ENCODE peak calls at places on chromosomes 11 and 22, in ten cellular contexts. One of them, this sample, is unnamed.

GRCh38 chr11:11987503-11988022 is 20.9 kb downstream of the DKK3 start:
- DNase-seq in activated B cell treated with CpG ODN at 0.5 μM for 24 hours: no peak
- DNase-seq in A549: no peak
- DNase-seq in lower leg skin: peak; percentile 45
- DNase-seq in glomerular endothelial cell: no peak
- DNase-seq in stimulated activated CD4-positive, alpha-beta T cell treated with anti-CD3 and anti-CD28 coated beads, Interleukin-2, amount 100 ng/mL, for 48 hours: no peak
- DNase-seq in SHP77: no peak
- DNase-seq in ELR: peak; percentile 81
- DNase-seq in brain microvascular endothelial cell: peak; percentile 56
- DNase-seq in B cell: no peak
- DNase-seq in this sample: no peak

GRCh38 chr22:36486619-36487384 is 5.4 kb upstream of the TXN2 start:
- DNase-seq in brain microvascular endothelial cell: peak; percentile 57
- DNase-seq in stimulated activated CD4-positive, alpha-beta T cell treated with anti-CD3 and anti-CD28 coated beads, Interleukin-2, amount 100 ng/mL, for 48 hours: peak; percentile 55
- DNase-seq in A549: no peak
- DNase-seq in activated B cell treated with CpG ODN at 0.5 μM for 24 hours: no peak
- DNase-seq in ELR: peak; percentile 78
- DNase-seq in lower leg skin: no peak
- DNase-seq in B cell: peak; percentile 63
- DNase-seq in glomerular endothelial cell: no peak
- DNase-seq in SHP77: peak; percentile 31
- DNase-seq in this sample: no peak

GRCh38 chr11:130156108-130157022 is 3.2 kb upstream of the ST14 start:
- DNase-seq in lower leg skin: no peak
- DNase-seq in stimulated activated CD4-positive, alpha-beta T cell treated with anti-CD3 and anti-CD28 coated beads, Interleukin-2, amount 100 ng/mL, for 48 hours: no peak
- DNase-seq in A549: peak; percentile 28
- DNase-seq in brain microvascular endothelial cell: peak; percentile 69
- DNase-seq in B cell: no peak
- DNase-seq in activated B cell treated with CpG ODN at 0.5 μM for 24 hours: no peak
- DNase-seq in ELR: peak; percentile 29
- DNase-seq in glomerular endothelial cell: no peak
- DNase-seq in SHP77: no peak
- DNase-seq in this sample: no peak

GRCh38 chr11:92556435-92556834 is 331.8 kb downstream of the FAT3 start:
- DNase-seq in glomerular endothelial cell: no peak
- DNase-seq in activated B cell treated with CpG ODN at 0.5 μM for 24 hours: no peak
- DNase-seq in B cell: no peak
- DNase-seq in SHP77: no peak
- DNase-seq in A549: no peak
- DNase-seq in stimulated activated CD4-positive, alpha-beta T cell treated with anti-CD3 and anti-CD28 coated beads, Interleukin-2, amount 100 ng/mL, for 48 hours: no peak
- DNase-seq in lower leg skin: no peak
- DNase-seq in brain microvascular endothelial cell: peak; percentile 20
- DNase-seq in ELR: peak; percentile 3
- DNase-seq in this sample: no peak

GRCh38 chr11:64769283-64769682 is 9.1 kb downstream of the SF1 start:
- DNase-seq in activated B cell treated with CpG ODN at 0.5 μM for 24 hours: no peak
- DNase-seq in SHP77: no peak
- DNase-seq in brain microvascular endothelial cell: no peak
- DNase-seq in B cell: peak; percentile 9
- DNase-seq in ELR: no peak
- DNase-seq in stimulated activated CD4-positive, alpha-beta T cell treated with anti-CD3 and anti-CD28 coated beads, Interleukin-2, amount 100 ng/mL, for 48 hours: no peak
- DNase-seq in A549: no peak
- DNase-seq in lower leg skin: no peak
- DNase-seq in glomerular endothelial cell: no peak
- DNase-seq in this sample: no peak

GRCh38 chr11:64130618-64131017 is 35.3 kb downstream of the MACROD1 start:
- DNase-seq in brain microvascular endothelial cell: no peak
- DNase-seq in B cell: no peak
- DNase-seq in ELR: no peak
- DNase-seq in glomerular endothelial cell: no peak
- DNase-seq in A549: no peak
- DNase-seq in lower leg skin: no peak
- DNase-seq in activated B cell treated with CpG ODN at 0.5 μM for 24 hours: no peak
- DNase-seq in SHP77: no peak
- DNase-seq in stimulated activated CD4-positive, alpha-beta T cell treated with anti-CD3 and anti-CD28 coated beads, Interleukin-2, amount 100 ng/mL, for 48 hours: no peak
- DNase-seq in this sample: no peak

GRCh38 chr22:29524440-29525191 is 28.9 kb downstream of the THOC5 start:
- DNase-seq in B cell: peak; percentile 66
- DNase-seq in lower leg skin: no peak
- DNase-seq in stimulated activated CD4-positive, alpha-beta T cell treated with anti-CD3 and anti-CD28 coated beads, Interleukin-2, amount 100 ng/mL, for 48 hours: no peak
- DNase-seq in glomerular endothelial cell: no peak
- DNase-seq in activated B cell treated with CpG ODN at 0.5 μM for 24 hours: peak; percentile 33
- DNase-seq in brain microvascular endothelial cell: peak; percentile 12
- DNase-seq in A549: peak; percentile 28
- DNase-seq in ELR: peak; percentile 51
- DNase-seq in SHP77: peak; percentile 24
- DNase-seq in this sample: no peak

GRCh38 chr22:46574993-46575914 is 37.8 kb upstream of the CELSR1 start:
- DNase-seq in stimulated activated CD4-positive, alpha-beta T cell treated with anti-CD3 and anti-CD28 coated beads, Interleukin-2, amount 100 ng/mL, for 48 hours: no peak
- DNase-seq in A549: peak; percentile 32
- DNase-seq in glomerular endothelial cell: no peak
- DNase-seq in activated B cell treated with CpG ODN at 0.5 μM for 24 hours: no peak
- DNase-seq in brain microvascular endothelial cell: no peak
- DNase-seq in SHP77: peak; percentile 16
- DNase-seq in lower leg skin: peak; percentile 86
- DNase-seq in ELR: no peak
- DNase-seq in B cell: no peak
- DNase-seq in this sample: peak; percentile 50

GRCh38 chr11:75352417-75353206 is 1.2 kb upstream of the ARRB1 start:
- DNase-seq in A549: no peak
- DNase-seq in lower leg skin: no peak
- DNase-seq in stimulated activated CD4-positive, alpha-beta T cell treated with anti-CD3 and anti-CD28 coated beads, Interleukin-2, amount 100 ng/mL, for 48 hours: no peak
- DNase-seq in glomerular endothelial cell: no peak
- DNase-seq in activated B cell treated with CpG ODN at 0.5 μM for 24 hours: no peak
- DNase-seq in brain microvascular endothelial cell: no peak
- DNase-seq in B cell: no peak
- DNase-seq in SHP77: no peak
- DNase-seq in ELR: no peak
- DNase-seq in this sample: no peak

GRCh38 chr22:47199261-47199948 is 437.0 kb downstream of the TBC1D22A start:
- DNase-seq in lower leg skin: peak; percentile 85
- DNase-seq in glomerular endothelial cell: no peak
- DNase-seq in stimulated activated CD4-positive, alpha-beta T cell treated with anti-CD3 and anti-CD28 coated beads, Interleukin-2, amount 100 ng/mL, for 48 hours: no peak
- DNase-seq in activated B cell treated with CpG ODN at 0.5 μM for 24 hours: no peak
- DNase-seq in SHP77: no peak
- DNase-seq in B cell: peak; percentile 18
- DNase-seq in brain microvascular endothelial cell: no peak
- DNase-seq in ELR: no peak
- DNase-seq in A549: no peak
- DNase-seq in this sample: no peak

GRCh38 chr22:41875531-41876242 is 39.2 kb downstream of the SHISA8 start:
- DNase-seq in glomerular endothelial cell: no peak
- DNase-seq in brain microvascular endothelial cell: no peak
- DNase-seq in SHP77: no peak
- DNase-seq in lower leg skin: no peak
- DNase-seq in B cell: no peak
- DNase-seq in A549: no peak
- DNase-seq in activated B cell treated with CpG ODN at 0.5 μM for 24 hours: no peak
- DNase-seq in stimulated activated CD4-positive, alpha-beta T cell treated with anti-CD3 and anti-CD28 coated beads, Interleukin-2, amount 100 ng/mL, for 48 hours: no peak
- DNase-seq in ELR: no peak
- DNase-seq in this sample: no peak

GRCh38 chr11:44885065-44885777 is 65.5 kb downstream of the TP53I11 start:
- DNase-seq in stimulated activated CD4-positive, alpha-beta T cell treated with anti-CD3 and anti-CD28 coated beads, Interleukin-2, amount 100 ng/mL, for 48 hours: no peak
- DNase-seq in activated B cell treated with CpG ODN at 0.5 μM for 24 hours: no peak
- DNase-seq in A549: no peak
- DNase-seq in ELR: no peak
- DNase-seq in SHP77: no peak
- DNase-seq in lower leg skin: no peak
- DNase-seq in brain microvascular endothelial cell: no peak
- DNase-seq in B cell: no peak
- DNase-seq in glomerular endothelial cell: no peak
- DNase-seq in this sample: no peak

GRCh38 chr11:34565417-34566208 is 52.0 kb upstream of the ELF5 start:
- DNase-seq in glomerular endothelial cell: no peak
- DNase-seq in brain microvascular endothelial cell: no peak
- DNase-seq in activated B cell treated with CpG ODN at 0.5 μM for 24 hours: no peak
- DNase-seq in B cell: no peak
- DNase-seq in ELR: peak; percentile 26
- DNase-seq in A549: peak; percentile 14
- DNase-seq in lower leg skin: no peak
- DNase-seq in stimulated activated CD4-positive, alpha-beta T cell treated with anti-CD3 and anti-CD28 coated beads, Interleukin-2, amount 100 ng/mL, for 48 hours: no peak
- DNase-seq in SHP77: no peak
- DNase-seq in this sample: no peak

GRCh38 chr11:73201888-73202810 is 15.9 kb upstream of the P2RY2 start:
- DNase-seq in SHP77: no peak
- DNase-seq in B cell: no peak
- DNase-seq in brain microvascular endothelial cell: no peak
- DNase-seq in ELR: no peak
- DNase-seq in lower leg skin: peak; percentile 34
- DNase-seq in A549: no peak
- DNase-seq in stimulated activated CD4-positive, alpha-beta T cell treated with anti-CD3 and anti-CD28 coated beads, Interleukin-2, amount 100 ng/mL, for 48 hours: no peak
- DNase-seq in glomerular endothelial cell: no peak
- DNase-seq in activated B cell treated with CpG ODN at 0.5 μM for 24 hours: no peak
- DNase-seq in this sample: no peak

GRCh38 chr11:18011633-18012313 is 1.1 kb downstream of the SERGEF start:
- DNase-seq in SHP77: no peak
- DNase-seq in A549: no peak
- DNase-seq in brain microvascular endothelial cell: no peak
- DNase-seq in ELR: no peak
- DNase-seq in B cell: no peak
- DNase-seq in glomerular endothelial cell: no peak
- DNase-seq in activated B cell treated with CpG ODN at 0.5 μM for 24 hours: no peak
- DNase-seq in stimulated activated CD4-positive, alpha-beta T cell treated with anti-CD3 and anti-CD28 coated beads, Interleukin-2, amount 100 ng/mL, for 48 hours: no peak
- DNase-seq in lower leg skin: no peak
- DNase-seq in this sample: no peak

GRCh38 chr22:46148885-46149492 is 1.3 kb upstream of the PPARA start:
- DNase-seq in ELR: no peak
- DNase-seq in A549: no peak
- DNase-seq in B cell: no peak
- DNase-seq in activated B cell treated with CpG ODN at 0.5 μM for 24 hours: no peak
- DNase-seq in glomerular endothelial cell: no peak
- DNase-seq in stimulated activated CD4-positive, alpha-beta T cell treated with anti-CD3 and anti-CD28 coated beads, Interleukin-2, amount 100 ng/mL, for 48 hours: no peak
- DNase-seq in brain microvascular endothelial cell: no peak
- DNase-seq in lower leg skin: no peak
- DNase-seq in SHP77: no peak
- DNase-seq in this sample: peak; percentile 44

GRCh38 chr11:122853261-122853660 is 15.0 kb downstream of the CRTAM start:
- DNase-seq in stimulated activated CD4-positive, alpha-beta T cell treated with anti-CD3 and anti-CD28 coated beads, Interleukin-2, amount 100 ng/mL, for 48 hours: no peak
- DNase-seq in brain microvascular endothelial cell: no peak
- DNase-seq in B cell: no peak
- DNase-seq in A549: no peak
- DNase-seq in SHP77: no peak
- DNase-seq in lower leg skin: no peak
- DNase-seq in glomerular endothelial cell: no peak
- DNase-seq in ELR: no peak
- DNase-seq in activated B cell treated with CpG ODN at 0.5 μM for 24 hours: no peak
- DNase-seq in this sample: no peak

GRCh38 chr11:37657645-37658044 is 1059.6 kb upstream of the RAG2 start:
- DNase-seq in SHP77: peak; percentile 1
- DNase-seq in glomerular endothelial cell: no peak
- DNase-seq in A549: no peak
- DNase-seq in B cell: no peak
- DNase-seq in brain microvascular endothelial cell: no peak
- DNase-seq in ELR: peak; percentile 26
- DNase-seq in activated B cell treated with CpG ODN at 0.5 μM for 24 hours: no peak
- DNase-seq in lower leg skin: no peak
- DNase-seq in stimulated activated CD4-positive, alpha-beta T cell treated with anti-CD3 and anti-CD28 coated beads, Interleukin-2, amount 100 ng/mL, for 48 hours: no peak
- DNase-seq in this sample: no peak

GRCh38 chr11:121334973-121335711 is 42.6 kb downstream of the SC5D start:
- DNase-seq in brain microvascular endothelial cell: no peak
- DNase-seq in B cell: no peak
- DNase-seq in stimulated activated CD4-positive, alpha-beta T cell treated with anti-CD3 and anti-CD28 coated beads, Interleukin-2, amount 100 ng/mL, for 48 hours: no peak
- DNase-seq in glomerular endothelial cell: no peak
- DNase-seq in lower leg skin: no peak
- DNase-seq in activated B cell treated with CpG ODN at 0.5 μM for 24 hours: no peak
- DNase-seq in A549: no peak
- DNase-seq in ELR: peak; percentile 15
- DNase-seq in SHP77: no peak
- DNase-seq in this sample: no peak

GRCh38 chr11:62501432-62501891 is 45.1 kb downstream of the AHNAK start:
- DNase-seq in brain microvascular endothelial cell: no peak
- DNase-seq in SHP77: no peak
- DNase-seq in activated B cell treated with CpG ODN at 0.5 μM for 24 hours: no peak
- DNase-seq in B cell: no peak
- DNase-seq in ELR: no peak
- DNase-seq in stimulated activated CD4-positive, alpha-beta T cell treated with anti-CD3 and anti-CD28 coated beads, Interleukin-2, amount 100 ng/mL, for 48 hours: no peak
- DNase-seq in lower leg skin: peak; percentile 94
- DNase-seq in A549: no peak
- DNase-seq in glomerular endothelial cell: no peak
- DNase-seq in this sample: no peak

GRCh38 chr11:101912823-101913284 is 2.0 kb upstream of the CEP126 start:
- DNase-seq in SHP77: no peak
- DNase-seq in ELR: no peak
- DNase-seq in glomerular endothelial cell: peak; percentile 85
- DNase-seq in B cell: no peak
- DNase-seq in lower leg skin: no peak
- DNase-seq in stimulated activated CD4-positive, alpha-beta T cell treated with anti-CD3 and anti-CD28 coated beads, Interleukin-2, amount 100 ng/mL, for 48 hours: no peak
- DNase-seq in activated B cell treated with CpG ODN at 0.5 μM for 24 hours: no peak
- DNase-seq in brain microvascular endothelial cell: peak; percentile 91
- DNase-seq in A549: no peak
- DNase-seq in this sample: no peak

GRCh38 chr11:84140386-84141169 is 854.4 kb upstream of the CCDC90B start:
- DNase-seq in SHP77: no peak
- DNase-seq in activated B cell treated with CpG ODN at 0.5 μM for 24 hours: no peak
- DNase-seq in ELR: no peak
- DNase-seq in brain microvascular endothelial cell: no peak
- DNase-seq in A549: no peak
- DNase-seq in glomerular endothelial cell: no peak
- DNase-seq in stimulated activated CD4-positive, alpha-beta T cell treated with anti-CD3 and anti-CD28 coated beads, Interleukin-2, amount 100 ng/mL, for 48 hours: no peak
- DNase-seq in lower leg skin: no peak
- DNase-seq in B cell: no peak
- DNase-seq in this sample: no peak

GRCh38 chr11:125062931-125063428 is at the start of gene SLC37A2:
- DNase-seq in SHP77: no peak
- DNase-seq in glomerular endothelial cell: no peak
- DNase-seq in lower leg skin: peak; percentile 90
- DNase-seq in ELR: peak; percentile 85
- DNase-seq in A549: peak; percentile 44
- DNase-seq in stimulated activated CD4-positive, alpha-beta T cell treated with anti-CD3 and anti-CD28 coated beads, Interleukin-2, amount 100 ng/mL, for 48 hours: peak; percentile 29
- DNase-seq in B cell: peak; percentile 79
- DNase-seq in brain microvascular endothelial cell: peak; percentile 27
- DNase-seq in activated B cell treated with CpG ODN at 0.5 μM for 24 hours: peak; percentile 64
- DNase-seq in this sample: peak; percentile 71

GRCh38 chr22:45042263-45042662 is 32.5 kb upstream of the PHF21B start:
- DNase-seq in A549: no peak
- DNase-seq in glomerular endothelial cell: no peak
- DNase-seq in stimulated activated CD4-positive, alpha-beta T cell treated with anti-CD3 and anti-CD28 coated beads, Interleukin-2, amount 100 ng/mL, for 48 hours: no peak
- DNase-seq in SHP77: no peak
- DNase-seq in activated B cell treated with CpG ODN at 0.5 μM for 24 hours: no peak
- DNase-seq in lower leg skin: no peak
- DNase-seq in ELR: no peak
- DNase-seq in B cell: no peak
- DNase-seq in brain microvascular endothelial cell: no peak
- DNase-seq in this sample: no peak

GRCh38 chr11:105838668-105839403 is 183.2 kb downstream of the MSANTD4 start:
- DNase-seq in ELR: peak; percentile 85
- DNase-seq in activated B cell treated with CpG ODN at 0.5 μM for 24 hours: no peak
- DNase-seq in stimulated activated CD4-positive, alpha-beta T cell treated with anti-CD3 and anti-CD28 coated beads, Interleukin-2, amount 100 ng/mL, for 48 hours: no peak
- DNase-seq in brain microvascular endothelial cell: peak; percentile 70
- DNase-seq in glomerular endothelial cell: no peak
- DNase-seq in B cell: no peak
- DNase-seq in SHP77: no peak
- DNase-seq in lower leg skin: no peak
- DNase-seq in A549: no peak
- DNase-seq in this sample: no peak

GRCh38 chr11:61797263-61797944 is 4.7 kb downstream of the FEN1 start:
- DNase-seq in stimulated activated CD4-positive, alpha-beta T cell treated with anti-CD3 and anti-CD28 coated beads, Interleukin-2, amount 100 ng/mL, for 48 hours: peak; percentile 50
- DNase-seq in brain microvascular endothelial cell: peak; percentile 82
- DNase-seq in activated B cell treated with CpG ODN at 0.5 μM for 24 hours: peak; percentile 36
- DNase-seq in B cell: peak; percentile 78
- DNase-seq in A549: peak; percentile 79
- DNase-seq in ELR: peak; percentile 82
- DNase-seq in lower leg skin: no peak
- DNase-seq in glomerular endothelial cell: peak; percentile 82
- DNase-seq in SHP77: peak; percentile 61
- DNase-seq in this sample: peak; percentile 81

GRCh38 chr22:44188316-44188715 is 7.6 kb downstream of the PARVG start:
- DNase-seq in A549: no peak
- DNase-seq in B cell: no peak
- DNase-seq in brain microvascular endothelial cell: no peak
- DNase-seq in stimulated activated CD4-positive, alpha-beta T cell treated with anti-CD3 and anti-CD28 coated beads, Interleukin-2, amount 100 ng/mL, for 48 hours: no peak
- DNase-seq in activated B cell treated with CpG ODN at 0.5 μM for 24 hours: no peak
- DNase-seq in ELR: no peak
- DNase-seq in lower leg skin: no peak
- DNase-seq in SHP77: no peak
- DNase-seq in glomerular endothelial cell: no peak
- DNase-seq in this sample: no peak

GRCh38 chr11:92376146-92376599 is 151.6 kb downstream of the FAT3 start:
- DNase-seq in brain microvascular endothelial cell: peak; percentile 94
- DNase-seq in glomerular endothelial cell: no peak
- DNase-seq in A549: no peak
- DNase-seq in SHP77: no peak
- DNase-seq in ELR: no peak
- DNase-seq in activated B cell treated with CpG ODN at 0.5 μM for 24 hours: no peak
- DNase-seq in B cell: no peak
- DNase-seq in lower leg skin: no peak
- DNase-seq in stimulated activated CD4-positive, alpha-beta T cell treated with anti-CD3 and anti-CD28 coated beads, Interleukin-2, amount 100 ng/mL, for 48 hours: no peak
- DNase-seq in this sample: no peak

This sample was measured in ureter.